ENCODE peak calls at places on chromosomes 11 and 22, in nine cellular contexts. U is endothelial cell; C is iPS-NIHi11; K is left kidney; N is activated T-cell treated with anti-CD3 and anti-CD28 coated beads for 1 hour; H is Karpas-422; L is stimulated activated CD4-positive, alpha-beta T cell treated with anti-CD3 and anti-CD28 coated beads, Interleukin-1b, Interleukin-23, amount 100 ng/mL, for 1 hour; O is stimulated activated naive CD4-positive, alpha-beta T cell treated with Interleukin-2 at 50 U/mL for 16 hours; Z is GM23248. D is an unnamed sample.

GRCh38 chr11:130042093-130042591 is 27.6 kb upstream of the APLP2 start:
- DNase-seq in Z (peak), C (no peak), H (no peak), L (no peak), N (no peak), U (no peak), K (no peak), O (no peak), D (peak)

GRCh38 chr22:29483254-29483653 is 3.2 kb downstream of the NEFH start:
- DNase-seq in Z (no peak), K (no peak), N (no peak), C (no peak), O (no peak), U (no peak), L (no peak), H (no peak), D (no peak)

GRCh38 chr11:113934797-113935196 is 30.2 kb downstream of the HTR3B start:
- DNase-seq in O (no peak), K (no peak), Z (no peak), L (no peak), H (no peak), C (no peak), U (no peak), N (no peak), D (no peak)

GRCh38 chr22:47278655-47279054 is 516.2 kb downstream of the TBC1D22A start:
- DNase-seq in C (no peak), Z (no peak), L (no peak), H (no peak), K (no peak), N (no peak), U (no peak), O (no peak), D (no peak)

GRCh38 chr22:50684501-50684900 is 11.9 kb downstream of the SHANK3 start:
- DNase-seq in O (no peak), N (no peak), U (no peak), C (no peak), L (no peak), Z (no peak), H (no peak), K (no peak), D (no peak)

GRCh38 chr11:1060885-1061616 is 13.6 kb upstream of the MUC2 start:
- DNase-seq in H (peak), N (no peak), L (no peak), C (peak), Z (peak), K (no peak), U (no peak), O (no peak), D (peak)

GRCh38 chr22:23527971-23528740 is 51.9 kb downstream of the IGLL1 start:
- DNase-seq in N (no peak), Z (no peak), K (no peak), O (no peak), C (no peak), H (peak), U (no peak), L (no peak), D (no peak)

GRCh38 chr11:73230276-73230875 is 12.3 kb downstream of the P2RY2 start:
- DNase-seq in U (no peak), K (no peak), C (no peak), N (no peak), H (no peak), O (no peak), L (no peak), Z (no peak), D (no peak)

GRCh38 chr22:44304354-44304753 is 8.4 kb downstream of the SHISAL1 start:
- DNase-seq in U (no peak), O (no peak), K (no peak), Z (peak), L (no peak), C (no peak), N (no peak), H (no peak), D (peak)

GRCh38 chr11:34644669-34645406 is 23.9 kb downstream of the EHF start:
- DNase-seq in L (no peak), O (no peak), C (no peak), U (no peak), H (no peak), Z (peak), N (no peak), K (no peak), D (peak)

GRCh38 chr11:17473071-17473744 is 3.4 kb downstream of the ABCC8 start:
- DNase-seq in N (no peak), O (no peak), Z (peak), U (peak), K (peak), C (peak), L (no peak), H (no peak), D (peak)

GRCh38 chr11:64720640-64721358 is 2.2 kb downstream of the NRXN2 start:
- DNase-seq in Z (no peak), U (no peak), K (no peak), N (no peak), H (no peak), L (no peak), O (no peak), C (no peak), D (no peak)

GRCh38 chr11:29272019-29272654 is 744.7 kb downstream of the KCNA4 start:
- DNase-seq in N (no peak), C (peak), U (no peak), O (no peak), H (no peak), K (no peak), Z (peak), L (no peak), D (peak)

GRCh38 chr11:12765428-12765827 is 91.2 kb downstream of the TEAD1 start:
- DNase-seq in O (no peak), L (no peak), N (no peak), U (no peak), Z (no peak), K (peak), C (no peak), H (peak), D (no peak)

GRCh38 chr22:49229483-49230193 is 598.0 kb downstream of the BRD1 start:
- DNase-seq in K (no peak), C (no peak), U (no peak), Z (no peak), O (no peak), H (no peak), N (no peak), L (no peak), D (no peak)

GRCh38 chr11:114848027-114848426 is 169.7 kb downstream of the NXPE2 start:
- DNase-seq in U (no peak), H (no peak), K (peak), O (no peak), C (no peak), L (no peak), Z (no peak), N (no peak), D (no peak)

GRCh38 chr11:32231909-32232493 is 141.1 kb downstream of the RCN1 start:
- DNase-seq in Z (peak), K (peak), N (no peak), O (no peak), H (peak), C (peak), U (peak), L (no peak), D (peak)

GRCh38 chr11:67303132-67303988 is at the start of gene SSH3:
- DNase-seq in L (no peak), O (peak), C (peak), U (peak), K (peak), N (no peak), H (no peak), Z (peak), D (peak)

GRCh38 chr11:42827845-42828244 is 484.0 kb upstream of the API5 start:
- DNase-seq in N (no peak), Z (no peak), H (no peak), C (no peak), L (no peak), U (no peak), O (no peak), K (no peak), D (no peak)

D was measured in M059J.